ENCODE peak calls at places on chromosome 5, in ten cellular contexts. T is colonic mucosa; J is MCF 10A; B is CD4-positive, alpha-beta T cell; Z is HFFc6; P is AG10803; R is stomach; M is Calu3; X is fibroblast of villous mesenchyme; I is OCI-LY7. V is an unnamed sample.

GRCh38 chr5:57184322-57184721 is 10.5 kb downstream of the GPBP1 start:
- DNase-seq in Z (no peak), X (no peak), B (no peak), J (peak; percentile 32), P (no peak), R (no peak), T (no peak), M (peak; percentile 39), I (peak; percentile 54), V (no peak)

GRCh38 chr5:1277781-1278180 is 17.1 kb downstream of the TERT start:
- DNase-seq in M (no peak), Z (no peak), P (no peak), B (no peak), I (no peak), T (no peak), R (no peak), J (no peak), X (no peak), V (no peak)

GRCh38 chr5:134240421-134240962 is 14.6 kb upstream of the PPP2CA start:
- DNase-seq in P (peak; percentile 43), B (no peak), T (no peak), R (no peak), X (peak; percentile 83), Z (peak; percentile 7), J (no peak), M (no peak), I (no peak), V (no peak)

GRCh38 chr5:137487600-137487999 is 11.5 kb downstream of the SPOCK1 start:
- DNase-seq in J (peak; percentile 40), T (no peak), P (peak; percentile 97), Z (peak; percentile 67), M (no peak), X (peak; percentile 45), R (no peak), B (no peak), I (no peak), V (no peak)

GRCh38 chr5:16431482-16431881 is 34.1 kb downstream of the ZNF622 start:
- DNase-seq in P (no peak), R (no peak), I (no peak), J (no peak), M (no peak), Z (no peak), X (no peak), B (no peak), T (no peak), V (no peak)

GRCh38 chr5:84239509-84239908 is 145.2 kb downstream of the EDIL3 start:
- DNase-seq in T (no peak), I (no peak), R (no peak), J (peak; percentile 50), P (peak; percentile 63), B (no peak), M (no peak), Z (no peak), X (peak; percentile 46), V (no peak)

GRCh38 chr5:38237681-38238080 is 20.7 kb upstream of the EGFLAM start:
- DNase-seq in T (no peak), J (no peak), Z (no peak), X (no peak), P (no peak), I (no peak), M (no peak), B (no peak), R (no peak), V (no peak)

GRCh38 chr5:81303563-81303962 is 2.2 kb downstream of the ZCCHC9 start:
- DNase-seq in B (no peak), T (no peak), I (no peak), P (peak; percentile 42), J (peak; percentile 24), X (peak; percentile 68), M (no peak), R (no peak), Z (peak; percentile 90), V (no peak)

GRCh38 chr5:180313677-180314076 is 21.8 kb upstream of the MAPK9 start:
- DNase-seq in I (no peak), B (no peak), P (no peak), Z (no peak), T (peak; percentile 82), M (no peak), R (no peak), J (peak; percentile 82), X (peak; percentile 54), V (no peak)

GRCh38 chr5:10376530-10376929 is 23.0 kb downstream of the MARCHF6 start:
- DNase-seq in J (no peak), R (no peak), M (no peak), T (no peak), Z (no peak), X (no peak), B (no peak), P (no peak), I (no peak), V (no peak)

GRCh38 chr5:100779669-100780375 is 123.3 kb downstream of the ST8SIA4 start:
- DNase-seq in J (peak; percentile 14), T (peak; percentile 26), B (no peak), X (no peak), P (no peak), R (no peak), I (peak; percentile 25), Z (no peak), M (no peak), V (no peak)

GRCh38 chr5:149348463-149348862 is 3.2 kb downstream of the GRPEL2 start:
- DNase-seq in M (no peak), T (no peak), Z (no peak), B (no peak), I (no peak), J (no peak), P (no peak), X (no peak), R (no peak), V (no peak)

GRCh38 chr5:78907255-78907886 is 77.7 kb downstream of the ARSB start:
- DNase-seq in P (peak; percentile 91), B (no peak), M (no peak), T (no peak), J (no peak), Z (peak; percentile 80), X (peak; percentile 93), I (peak; percentile 40), R (no peak), V (peak; percentile 31)

GRCh38 chr5:172441262-172441751 is 13.0 kb downstream of the SH3PXD2B start:
- DNase-seq in X (no peak), M (no peak), B (no peak), Z (no peak), I (no peak), T (no peak), R (no peak), J (no peak), P (no peak), V (no peak)

GRCh38 chr5:1048162-1048721 is 39.6 kb downstream of the NKD2 start:
- DNase-seq in M (no peak), P (no peak), T (no peak), J (no peak), X (no peak), B (no peak), R (no peak), Z (no peak), I (no peak), V (no peak)

GRCh38 chr5:41924872-41925554 is at the start of gene FBXO4:
- DNase-seq in I (no peak), J (peak; percentile 69), X (peak; percentile 86), R (peak; percentile 85), M (peak; percentile 81), P (peak; percentile 84), B (peak; percentile 83), T (peak; percentile 86), Z (peak; percentile 73), V (peak; percentile 82)
- TF ChIP-seq CTCF in I (no peak), J (peak; percentile 23), X (peak; percentile 50), R (peak; percentile 28), M (peak; percentile 47), P (peak; percentile 61), B (peak; percentile 71), T (peak; percentile 32), Z (peak; percentile 74), V (peak; percentile 88)

GRCh38 chr5:159971931-159972461 is 36.9 kb upstream of the TTC1 start:
- DNase-seq in R (no peak), P (no peak), T (no peak), Z (no peak), X (no peak), J (no peak), M (peak; percentile 63), I (no peak), B (no peak), V (no peak)
- TF ChIP-seq CTCF in R (no peak), P (no peak), T (no peak), Z (no peak), X (no peak), J (no peak), M (no peak), I (no peak), B (no peak), V (no peak)

DNA sequence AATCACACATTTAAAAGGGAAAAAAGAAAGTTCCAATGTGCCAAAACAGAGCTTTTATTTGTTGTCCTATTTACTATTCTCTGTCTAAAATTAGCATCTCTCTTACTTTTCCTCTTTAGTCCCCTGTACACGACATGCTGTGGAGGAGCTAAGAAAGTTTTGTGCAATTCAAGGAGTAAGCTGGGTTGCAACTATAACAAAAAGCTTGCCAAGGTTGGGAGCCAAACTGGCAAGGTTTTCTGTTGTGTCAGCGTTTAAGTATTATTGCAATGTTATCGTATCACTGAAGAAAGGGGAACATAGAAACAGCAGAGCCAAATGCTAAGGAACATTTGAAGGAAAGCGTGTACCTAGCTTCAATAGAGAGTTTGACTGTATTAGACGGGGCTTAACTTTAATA is 680.8 kb downstream of the CETN3 start:
- DNase-seq in T (no peak), Z (no peak), M (no peak), P (peak; percentile 72), I (no peak), B (no peak), X (peak; percentile 10), R (no peak), J (peak; percentile 20), V (no peak)
- TF ChIP-seq CTCF in T (no peak), Z (no peak), M (no peak), P (no peak), I (no peak), B (no peak), X (no peak), R (no peak), J (no peak), V (no peak)

GRCh38 chr5:151800527-151800926 is 28.8 kb downstream of the G3BP1 start:
- DNase-seq in B (no peak), Z (no peak), I (no peak), J (no peak), M (no peak), X (peak; percentile 22), R (no peak), P (no peak), T (no peak), V (no peak)

GRCh38 chr5:151798674-151799073 is 26.9 kb downstream of the G3BP1 start:
- DNase-seq in M (no peak), R (no peak), J (no peak), P (no peak), B (no peak), X (no peak), T (no peak), I (no peak), Z (no peak), V (no peak)

GRCh38 chr5:151793358-151793757 is 21.6 kb downstream of the G3BP1 start:
- DNase-seq in I (no peak), B (no peak), M (no peak), P (no peak), Z (no peak), J (no peak), R (no peak), T (no peak), X (no peak), V (no peak)

GRCh38 chr5:151799407-151799806 is 27.7 kb downstream of the G3BP1 start:
- DNase-seq in J (peak; percentile 63), Z (peak; percentile 28), X (no peak), I (no peak), R (no peak), P (peak; percentile 13), B (no peak), M (no peak), T (no peak), V (no peak)

GRCh38 chr5:151795426-151795825 is 23.7 kb downstream of the G3BP1 start:
- DNase-seq in M (no peak), R (no peak), J (no peak), B (no peak), P (no peak), I (no peak), Z (no peak), X (no peak), T (no peak), V (no peak)
- TF ChIP-seq CTCF in M (no peak), R (no peak), J (no peak), B (no peak), P (no peak), I (no peak), Z (no peak), X (no peak), T (no peak), V (no peak)

V was measured in GM10248.